ENCODE peak calls at places on chromosomes 5 and 9, in four cellular contexts. O is activated naive CD4-positive, alpha-beta T cell treated with anti-CD3 and anti-CD28 coated beads, Interleukin-2, amount 50 U/mL, for 72 hours; I is effector CD4-positive, alpha-beta T cell; R is frontal cortex. S is an unnamed sample.

GRCh38 chr9:12740845-12741244 is 34.0 kb upstream of the LURAP1L start:
- DNase-seq in O (no peak), I (no peak), R (no peak), S (no peak)

GRCh38 chr5:89878140-89878570 is 531.4 kb downstream of the CETN3 start:
- DNase-seq in O (no peak), I (no peak), R (no peak), S (peak)

GRCh38 chr5:108003178-108003577 is 332.4 kb upstream of the EFNA5 start:
- DNase-seq in O (no peak), I (no peak), R (peak), S (peak)

GRCh38 chr5:55997742-55998351 is 3.1 kb upstream of the IL6ST start:
- DNase-seq in O (peak), I (no peak), R (no peak), S (peak)

GRCh38 chr5:25516136-25516535 is 871.4 kb upstream of the CDH10 start:
- DNase-seq in O (no peak), I (no peak), R (no peak), S (no peak)

GRCh38 chr5:57724836-57725235 is 242.2 kb upstream of the ACTBL2 start:
- DNase-seq in O (no peak), I (no peak), R (no peak), S (peak)

GRCh38 chr5:124025306-124025705 is 513.3 kb downstream of the CSNK1G3 start:
- DNase-seq in O (no peak), I (no peak), R (no peak), S (no peak)

GRCh38 chr9:92735907-92736600 is 28.6 kb downstream of the BICD2 start:
- DNase-seq in O (no peak), I (no peak), R (no peak), S (no peak)

GRCh38 chr5:35369965-35370790 is 139.9 kb upstream of the PRLR start:
- DNase-seq in O (no peak), I (no peak), R (no peak), S (no peak)

GRCh38 chr5:142120247-142120935 is 11.8 kb downstream of the NDFIP1 start:
- DNase-seq in O (no peak), I (no peak), R (no peak), S (no peak)

GRCh38 chr5:17951392-17952169 is 317.3 kb downstream of the TAF11L14 start:
- DNase-seq in O (no peak), I (no peak), R (no peak), S (no peak)